ENCODE peak calls at places on chromosomes 12 and 14, in four cellular contexts. One of them, this sample, is unnamed.

GRCh38 chr14:74543771-74544170 is 50.2 kb downstream of the ISCA2 start:
- DNase-seq in K562: no peak
- DNase-seq in GM12878: no peak
- DNase-seq in HepG2: no peak
- DNase-seq in this sample: no peak

GRCh38 chr12:129202109-129202814 is 349.0 kb downstream of the GLT1D1 start:
- DNase-seq in K562: peak
- DNase-seq in GM12878: no peak
- DNase-seq in HepG2: no peak
- DNase-seq in this sample: no peak

GRCh38 chr14:24483604-24484252 is 24.3 kb downstream of the CMA1 start:
- DNase-seq in K562: no peak
- DNase-seq in GM12878: no peak
- DNase-seq in HepG2: no peak
- DNase-seq in this sample: no peak

GRCh38 chr12:30829876-30830275 is 75.1 kb upstream of the CAPRIN2 start:
- DNase-seq in K562: no peak
- DNase-seq in GM12878: no peak
- DNase-seq in HepG2: no peak
- DNase-seq in this sample: no peak

GRCh38 chr12:102478416-102479098 is 1.8 kb downstream of the IGF1 start:
- DNase-seq in K562: peak
- DNase-seq in GM12878: peak
- DNase-seq in HepG2: no peak
- DNase-seq in this sample: no peak

GRCh38 chr12:118853634-118854033 is 127.7 kb upstream of the SRRM4 start:
- DNase-seq in K562: peak
- DNase-seq in GM12878: no peak
- DNase-seq in HepG2: no peak
- DNase-seq in this sample: no peak

GRCh38 chr12:109131522-109132050 is 15.2 kb downstream of the ACACB start:
- DNase-seq in K562: no peak
- DNase-seq in GM12878: no peak
- DNase-seq in HepG2: no peak
- DNase-seq in this sample: no peak

GRCh38 chr14:22471545-22472121 is 117.4 kb downstream of the DAD1 start:
- DNase-seq in K562: peak
- DNase-seq in GM12878: no peak
- DNase-seq in HepG2: peak
- DNase-seq in this sample: peak

GRCh38 chr12:66004922-66005703 is 125.4 kb downstream of the LLPH start:
- DNase-seq in K562: no peak
- DNase-seq in GM12878: no peak
- DNase-seq in HepG2: peak
- DNase-seq in this sample: no peak

GRCh38 chr12:39878753-39879152 is 227.1 kb downstream of the SLC2A13 start:
- DNase-seq in K562: no peak
- DNase-seq in GM12878: no peak
- DNase-seq in HepG2: no peak
- DNase-seq in this sample: no peak

GRCh38 chr12:38547586-38547985 is 231.0 kb downstream of the ALG10B start:
- DNase-seq in K562: no peak
- DNase-seq in GM12878: no peak
- DNase-seq in HepG2: no peak
- DNase-seq in this sample: no peak

GRCh38 chr14:105047283-105048016 is 17.8 kb downstream of the GPR132 start:
- DNase-seq in K562: no peak
- DNase-seq in GM12878: no peak
- DNase-seq in HepG2: no peak
- DNase-seq in this sample: no peak

GRCh38 chr14:103121846-103122577 is 1.2 kb upstream of the TNFAIP2 start:
- DNase-seq in K562: peak
- DNase-seq in GM12878: no peak
- DNase-seq in HepG2: peak
- DNase-seq in this sample: peak

GRCh38 chr12:123489580-123489979 is 31.6 kb downstream of the SNRNP35 start:
- DNase-seq in K562: no peak
- DNase-seq in GM12878: no peak
- DNase-seq in HepG2: no peak
- DNase-seq in this sample: no peak

GRCh38 chr12:123488539-123489230 is 30.7 kb downstream of the SNRNP35 start:
- DNase-seq in K562: no peak
- DNase-seq in GM12878: no peak
- DNase-seq in HepG2: no peak
- DNase-seq in this sample: no peak

GRCh38 chr12:123490089-123490488 is 32.1 kb downstream of the SNRNP35 start:
- DNase-seq in K562: no peak
- DNase-seq in GM12878: no peak
- DNase-seq in HepG2: no peak
- DNase-seq in this sample: no peak

GRCh38 chr12:123485756-123486155 is 27.8 kb downstream of the SNRNP35 start:
- DNase-seq in K562: no peak
- DNase-seq in GM12878: no peak
- DNase-seq in HepG2: no peak
- DNase-seq in this sample: no peak

DNA sequence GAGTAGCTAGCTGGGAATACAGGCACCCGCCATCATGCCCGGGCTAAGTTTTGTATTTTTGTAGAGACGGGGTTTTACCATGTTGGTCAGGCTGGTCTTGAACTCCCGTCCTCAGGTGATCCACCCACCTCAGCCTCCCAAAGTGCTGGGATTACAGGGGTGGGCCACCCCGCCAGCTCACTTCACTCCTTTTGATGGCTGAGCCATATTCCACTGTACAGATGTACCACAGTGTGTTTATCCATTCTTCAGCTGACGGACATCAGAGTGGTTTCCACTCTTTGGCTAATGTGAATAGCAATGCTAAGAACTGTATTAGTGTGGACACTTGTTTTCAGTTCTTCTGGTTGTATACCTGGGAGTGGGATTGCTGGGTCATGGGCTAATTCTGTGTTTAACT is 29.5 kb downstream of the SNRNP35 start:
- DNase-seq in K562: no peak
- DNase-seq in GM12878: no peak
- DNase-seq in HepG2: no peak
- DNase-seq in this sample: no peak
- TF ChIP-seq TARDBP in K562: no peak
- TF ChIP-seq TARDBP in GM12878: no peak
- TF ChIP-seq TARDBP in HepG2: no peak
- TF ChIP-seq TARDBP in this sample: no peak

GRCh38 chr12:45322810-45323209 is 106.9 kb downstream of the ANO6 start:
- DNase-seq in K562: no peak
- DNase-seq in GM12878: no peak
- DNase-seq in HepG2: no peak
- DNase-seq in this sample: no peak

GRCh38 chr12:45327823-45328383 is 112.0 kb downstream of the ANO6 start:
- DNase-seq in K562: no peak
- DNase-seq in GM12878: no peak
- DNase-seq in HepG2: no peak
- DNase-seq in this sample: no peak

GRCh38 chr12:45329238-45329637 is 113.3 kb downstream of the ANO6 start:
- DNase-seq in K562: no peak
- DNase-seq in GM12878: no peak
- DNase-seq in HepG2: no peak
- DNase-seq in this sample: no peak

GRCh38 chr12:45326358-45326971 is 110.6 kb downstream of the ANO6 start:
- DNase-seq in K562: no peak
- DNase-seq in GM12878: no peak
- DNase-seq in HepG2: no peak
- DNase-seq in this sample: no peak

GRCh38 chr12:45324391-45324790 is 108.5 kb downstream of the ANO6 start:
- DNase-seq in K562: peak
- DNase-seq in GM12878: no peak
- DNase-seq in HepG2: no peak
- DNase-seq in this sample: peak
- TF ChIP-seq TARDBP in K562: no peak
- TF ChIP-seq TARDBP in GM12878: no peak
- TF ChIP-seq TARDBP in HepG2: no peak
- TF ChIP-seq TARDBP in this sample: no peak

DNA sequence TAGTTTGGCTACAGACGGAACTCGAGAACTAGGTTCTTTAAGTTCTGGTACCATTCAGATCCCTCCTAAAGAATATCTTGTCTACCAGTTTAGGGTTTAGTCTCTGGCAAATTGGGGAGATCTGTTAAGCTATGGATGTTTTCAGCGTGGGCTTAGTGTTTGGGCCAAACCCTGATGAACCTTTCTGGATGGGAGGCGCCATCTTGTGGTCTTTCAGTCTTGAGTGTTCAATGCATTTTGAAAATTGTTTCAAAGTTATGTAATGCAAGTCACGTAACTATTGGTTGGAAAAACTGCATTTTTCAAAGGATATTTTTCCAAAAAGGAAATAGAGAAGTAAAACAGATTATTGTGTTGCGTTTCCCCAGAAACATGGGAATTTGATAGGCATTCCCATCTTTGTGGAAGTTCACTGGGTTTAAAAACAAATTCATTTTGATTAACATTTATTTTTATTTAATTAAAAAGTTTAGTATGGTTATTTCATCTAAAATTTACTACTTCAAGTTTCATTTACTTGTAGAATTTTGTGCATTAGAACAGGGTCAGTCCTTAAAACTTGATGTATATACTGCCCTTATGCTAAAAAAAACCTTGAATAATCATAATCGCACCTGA is 169.0 kb downstream of the PRIMA1 start:
- DNase-seq in K562: peak
- DNase-seq in GM12878: peak
- DNase-seq in HepG2: peak
- DNase-seq in this sample: peak
- TF ChIP-seq TARDBP in K562: no peak
- TF ChIP-seq TARDBP in GM12878: no peak
- TF ChIP-seq TARDBP in HepG2: no peak
- TF ChIP-seq TARDBP in this sample: no peak

GRCh38 chr12:126424696-126425095 is 1359.5 kb downstream of the AACS start:
- DNase-seq in K562: no peak
- DNase-seq in GM12878: no peak
- DNase-seq in HepG2: no peak
- DNase-seq in this sample: no peak
- TF ChIP-seq TARDBP in K562: no peak
- TF ChIP-seq TARDBP in GM12878: no peak
- TF ChIP-seq TARDBP in HepG2: no peak
- TF ChIP-seq TARDBP in this sample: no peak